ENCODE peak calls at places on chromosomes 4 and X, in six cellular contexts. W is GM10248; B is GM20000; J is NCI-H2081; H is right atrium auricular region; D is activated CD4-positive, alpha-beta T cell treated with anti-CD3 and anti-CD28 coated beads, Interleukin-2, amount 50 U/mL, for 24 hours. U is an unnamed sample.

GRCh38 chr4:94548571-94548970 is 96.8 kb downstream of the PDLIM5 start:
- DNase-seq in W (no peak), B (no peak), J (no peak), H (no peak), D (no peak), U (no peak)

GRCh38 chr4:173317003-173317402 is 17.2 kb downstream of the HMGB2 start:
- DNase-seq in W (no peak), B (no peak), J (peak; percentile 5), H (no peak), D (no peak), U (no peak)

GRCh38 chr4:118280501-118281218 is 72.1 kb downstream of the PRSS12 start:
- DNase-seq in W (peak; percentile 16), B (no peak), J (peak; percentile 75), H (no peak), D (peak; percentile 30), U (peak; percentile 24)

GRCh38 chrX:12403474-12404082 is 265.3 kb downstream of the FRMPD4 start:
- DNase-seq in W (no peak), B (no peak), J (no peak), H (no peak), D (no peak), U (no peak)

GRCh38 chr4:184251680-184252000 is 34.0 kb upstream of the ENPP6 start:
- DNase-seq in W (no peak), B (no peak), J (no peak), H (no peak), D (no peak), U (no peak)

GRCh38 chrX:37462346-37462745 is 109.1 kb upstream of the LANCL3 start:
- DNase-seq in W (no peak), B (no peak), J (no peak), H (no peak), D (no peak), U (no peak)

GRCh38 chr4:105282489-105282888 is 135.8 kb downstream of the TET2 start:
- DNase-seq in W (no peak), B (no peak), J (no peak), H (no peak), D (no peak), U (no peak)

GRCh38 chrX:70117738-70118137 is 15.5 kb upstream of the IGBP1 start:
- DNase-seq in W (no peak), B (no peak), J (no peak), H (no peak), D (no peak), U (no peak)

GRCh38 chr4:99815597-99816011 is 1.0 kb upstream of the DAPP1 start:
- DNase-seq in W (no peak), B (no peak), J (peak; percentile 54), H (no peak), D (peak; percentile 4), U (no peak)

GRCh38 chrX:46635186-46635585 is 61.6 kb downstream of the CHST7 start:
- DNase-seq in W (no peak), B (no peak), J (no peak), H (no peak), D (no peak), U (no peak)

GRCh38 chrX:40374486-40374885 is 206.3 kb upstream of the ATP6AP2 start:
- DNase-seq in W (no peak), B (no peak), J (no peak), H (no peak), D (no peak), U (no peak)

GRCh38 chr4:82519072-82519471 is 42.7 kb downstream of the TMEM150C start:
- DNase-seq in W (no peak), B (no peak), J (no peak), H (no peak), D (no peak), U (no peak)

GRCh38 chr4:8247047-8247930 is 22.3 kb upstream of the HTRA3 start:
- DNase-seq in W (no peak), B (no peak), J (no peak), H (peak; percentile 96), D (no peak), U (no peak)